ENCODE peak calls at places on chromosomes 3 and 15, in six cellular contexts. One of them, this sample, is unnamed.

GRCh38 chr15:83205725-83206324 is 1.8 kb downstream of the HDGFL3 start:
- DNase-seq in neural progenitor cell: no peak
- DNase-seq in aorta: no peak
- DNase-seq in adipocyte: peak; percentile 75
- DNase-seq in SK-N-SH: peak; percentile 26
- DNase-seq in brain microvascular endothelial cell: peak; percentile 93
- DNase-seq in this sample: no peak

GRCh38 chr3:137263982-137264777 is 306.4 kb downstream of the IL20RB start:
- DNase-seq in aorta: no peak
- DNase-seq in neural progenitor cell: peak; percentile 35
- DNase-seq in SK-N-SH: peak; percentile 59
- DNase-seq in brain microvascular endothelial cell: no peak
- DNase-seq in adipocyte: no peak
- DNase-seq in this sample: no peak

GRCh38 chr3:127672429-127673190 is at the start of gene ABTB1:
- DNase-seq in aorta: peak; percentile 95
- DNase-seq in SK-N-SH: peak; percentile 98
- DNase-seq in neural progenitor cell: peak; percentile 93
- DNase-seq in brain microvascular endothelial cell: peak; percentile 65
- DNase-seq in adipocyte: peak; percentile 94
- DNase-seq in this sample: peak; percentile 99

GRCh38 chr3:197327701-197328100 is 29.3 kb upstream of the DLG1 start:
- DNase-seq in adipocyte: no peak
- DNase-seq in neural progenitor cell: no peak
- DNase-seq in brain microvascular endothelial cell: peak; percentile 29
- DNase-seq in SK-N-SH: no peak
- DNase-seq in aorta: no peak
- DNase-seq in this sample: no peak

GRCh38 chr3:132445812-132446211 is 28.5 kb downstream of the DNAJC13 start:
- DNase-seq in SK-N-SH: no peak
- DNase-seq in aorta: no peak
- DNase-seq in adipocyte: peak; percentile 94
- DNase-seq in brain microvascular endothelial cell: no peak
- DNase-seq in neural progenitor cell: no peak
- DNase-seq in this sample: no peak

GRCh38 chr3:111737712-111738097 is 121.4 kb upstream of the PHLDB2 start:
- DNase-seq in neural progenitor cell: no peak
- DNase-seq in adipocyte: peak; percentile 93
- DNase-seq in SK-N-SH: no peak
- DNase-seq in aorta: no peak
- DNase-seq in brain microvascular endothelial cell: peak; percentile 98
- DNase-seq in this sample: no peak

GRCh38 chr3:181974198-181974597 is 262.5 kb downstream of the SOX2 start:
- DNase-seq in neural progenitor cell: no peak
- DNase-seq in SK-N-SH: no peak
- DNase-seq in aorta: no peak
- DNase-seq in brain microvascular endothelial cell: no peak
- DNase-seq in adipocyte: no peak
- DNase-seq in this sample: no peak

GRCh38 chr3:112803472-112803871 is 43.2 kb downstream of the CD200R1L start:
- DNase-seq in adipocyte: peak; percentile 37
- DNase-seq in aorta: no peak
- DNase-seq in brain microvascular endothelial cell: no peak
- DNase-seq in SK-N-SH: no peak
- DNase-seq in neural progenitor cell: no peak
- DNase-seq in this sample: no peak

GRCh38 chr3:10950476-10951294 is 41.9 kb upstream of the SLC6A1 start:
- DNase-seq in neural progenitor cell: peak; percentile 54
- DNase-seq in brain microvascular endothelial cell: peak; percentile 61
- DNase-seq in aorta: no peak
- DNase-seq in adipocyte: peak; percentile 55
- DNase-seq in SK-N-SH: peak; percentile 65
- DNase-seq in this sample: peak; percentile 83

GRCh38 chr3:127209840-127210653 is 17.1 kb downstream of the PRR23E start:
- DNase-seq in adipocyte: no peak
- DNase-seq in SK-N-SH: peak; percentile 73
- DNase-seq in neural progenitor cell: peak; percentile 24
- DNase-seq in aorta: no peak
- DNase-seq in brain microvascular endothelial cell: no peak
- DNase-seq in this sample: peak; percentile 56

GRCh38 chr3:10531031-10531430 is 25.6 kb upstream of the ATP2B2 start:
- DNase-seq in aorta: peak; percentile 32
- DNase-seq in neural progenitor cell: no peak
- DNase-seq in brain microvascular endothelial cell: no peak
- DNase-seq in SK-N-SH: no peak
- DNase-seq in adipocyte: no peak
- DNase-seq in this sample: no peak

GRCh38 chr15:77144492-77145070 is 73.7 kb upstream of the TSPAN3 start:
- DNase-seq in SK-N-SH: no peak
- DNase-seq in brain microvascular endothelial cell: peak; percentile 89
- DNase-seq in aorta: no peak
- DNase-seq in adipocyte: peak; percentile 95
- DNase-seq in neural progenitor cell: no peak
- DNase-seq in this sample: no peak

GRCh38 chr3:150773616-150774192 is 10.7 kb upstream of the SIAH2 start:
- DNase-seq in neural progenitor cell: no peak
- DNase-seq in aorta: no peak
- DNase-seq in SK-N-SH: no peak
- DNase-seq in brain microvascular endothelial cell: no peak
- DNase-seq in adipocyte: no peak
- DNase-seq in this sample: no peak

GRCh38 chr15:59268199-59268979 is 61.7 kb downstream of the LDHAL6B start:
- DNase-seq in adipocyte: no peak
- DNase-seq in neural progenitor cell: no peak
- DNase-seq in aorta: no peak
- DNase-seq in SK-N-SH: no peak
- DNase-seq in brain microvascular endothelial cell: no peak
- DNase-seq in this sample: no peak

GRCh38 chr15:42741710-42742109 is 4.8 kb upstream of the CDAN1 start:
- DNase-seq in neural progenitor cell: no peak
- DNase-seq in brain microvascular endothelial cell: no peak
- DNase-seq in SK-N-SH: peak; percentile 66
- DNase-seq in adipocyte: peak; percentile 69
- DNase-seq in aorta: no peak
- DNase-seq in this sample: no peak

GRCh38 chr3:136699271-136699828 is 52.8 kb downstream of the STAG1 start:
- DNase-seq in SK-N-SH: no peak
- DNase-seq in brain microvascular endothelial cell: peak; percentile 6
- DNase-seq in aorta: no peak
- DNase-seq in neural progenitor cell: peak; percentile 7
- DNase-seq in adipocyte: no peak
- DNase-seq in this sample: no peak

GRCh38 chr3:44065311-44065710 is 176.4 kb upstream of the TOPAZ1 start:
- DNase-seq in brain microvascular endothelial cell: no peak
- DNase-seq in aorta: no peak
- DNase-seq in neural progenitor cell: no peak
- DNase-seq in adipocyte: peak; percentile 35
- DNase-seq in SK-N-SH: peak; percentile 64
- DNase-seq in this sample: no peak

GRCh38 chr3:47440131-47440530 is 35.6 kb downstream of the SCAP start:
- DNase-seq in neural progenitor cell: peak; percentile 25
- DNase-seq in adipocyte: peak; percentile 15
- DNase-seq in aorta: no peak
- DNase-seq in brain microvascular endothelial cell: no peak
- DNase-seq in SK-N-SH: no peak
- DNase-seq in this sample: peak; percentile 52

GRCh38 chr15:86076468-86076867 is 3.2 kb upstream of the AGBL1 start:
- DNase-seq in aorta: no peak
- DNase-seq in brain microvascular endothelial cell: no peak
- DNase-seq in SK-N-SH: no peak
- DNase-seq in neural progenitor cell: peak; percentile 78
- DNase-seq in adipocyte: no peak
- DNase-seq in this sample: no peak

GRCh38 chr15:86077070-86077469 is 2.6 kb upstream of the AGBL1 start:
- DNase-seq in brain microvascular endothelial cell: no peak
- DNase-seq in adipocyte: no peak
- DNase-seq in neural progenitor cell: no peak
- DNase-seq in SK-N-SH: no peak
- DNase-seq in aorta: no peak
- DNase-seq in this sample: peak; percentile 26

GRCh38 chr15:86073281-86073680 is 6.4 kb upstream of the AGBL1 start:
- DNase-seq in neural progenitor cell: no peak
- DNase-seq in SK-N-SH: no peak
- DNase-seq in brain microvascular endothelial cell: no peak
- DNase-seq in aorta: no peak
- DNase-seq in adipocyte: no peak
- DNase-seq in this sample: no peak
- H3K27me3 ChIP-seq in neural progenitor cell: no peaks in the 10 kb centered on the region
- H3K27me3 ChIP-seq in SK-N-SH: no peaks in the 10 kb centered on the region
- H3K27me3 ChIP-seq in brain microvascular endothelial cell: no peaks in the 10 kb centered on the region
- H3K27me3 ChIP-seq in aorta: no peaks in the 10 kb centered on the region
- H3K27me3 ChIP-seq in adipocyte: peaks cover 11% of the 10 kb centered on the region
- H3K27me3 ChIP-seq in this sample: no peaks in the 10 kb centered on the region

DNA sequence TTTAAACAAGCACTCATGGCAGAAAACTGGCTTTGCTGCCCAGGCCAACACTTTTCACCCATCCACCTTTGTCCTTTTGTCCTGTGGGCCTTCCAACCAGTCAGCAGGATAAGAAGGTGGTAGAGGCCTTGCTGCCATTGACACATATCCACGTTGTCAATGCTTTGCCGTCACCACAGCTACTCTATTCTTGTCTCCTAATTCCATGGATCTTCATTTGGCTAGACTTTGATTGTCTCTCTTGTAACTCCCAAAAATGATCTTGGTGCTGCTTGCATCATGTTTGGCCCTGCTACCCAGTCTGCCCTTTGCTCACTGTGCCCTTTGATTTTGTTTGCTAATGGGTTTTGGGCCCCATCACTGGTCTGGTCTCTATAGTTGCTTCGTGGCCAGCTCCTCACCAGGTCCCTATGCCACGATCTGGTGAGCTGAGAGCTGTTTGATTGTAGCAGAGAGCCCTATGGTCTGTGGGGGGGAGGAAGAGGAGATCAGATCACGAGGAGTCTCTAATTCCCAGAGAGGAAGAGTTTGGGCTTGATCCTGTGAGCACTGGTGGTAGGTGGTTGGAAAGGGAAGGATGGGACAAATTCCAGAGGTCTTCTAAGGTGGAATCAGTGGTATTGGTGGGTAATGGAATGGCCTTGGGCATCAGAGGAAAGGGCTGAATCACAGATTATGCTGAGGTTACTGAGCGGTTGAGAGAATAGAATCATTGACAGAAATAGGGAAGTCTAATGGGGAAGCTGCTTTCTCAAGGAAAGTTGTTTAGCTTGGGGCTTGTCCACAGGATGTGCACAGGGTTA is 40.3 kb downstream of the ABHD2 start:
- DNase-seq in brain microvascular endothelial cell: no peak
- DNase-seq in adipocyte: no peak
- DNase-seq in neural progenitor cell: no peak
- DNase-seq in SK-N-SH: no peak
- DNase-seq in aorta: no peak
- DNase-seq in this sample: no peak
- H3K4me3 ChIP-seq in brain microvascular endothelial cell: no peak overlapping the region
- H3K4me3 ChIP-seq in adipocyte: no peak overlapping the region
- H3K4me3 ChIP-seq in neural progenitor cell: no peak overlapping the region
- H3K4me3 ChIP-seq in SK-N-SH: no peak overlapping the region
- H3K4me3 ChIP-seq in aorta: no peak overlapping the region
- H3K4me3 ChIP-seq in this sample: no peak overlapping the region

GRCh38 chr3:24340161-24340560 is 154.5 kb downstream of the THRB start:
- DNase-seq in neural progenitor cell: no peak
- DNase-seq in SK-N-SH: no peak
- DNase-seq in adipocyte: no peak
- DNase-seq in aorta: no peak
- DNase-seq in brain microvascular endothelial cell: no peak
- DNase-seq in this sample: no peak

GRCh38 chr3:24340966-24341365 is 153.7 kb downstream of the THRB start:
- DNase-seq in neural progenitor cell: no peak
- DNase-seq in SK-N-SH: no peak
- DNase-seq in aorta: no peak
- DNase-seq in adipocyte: no peak
- DNase-seq in brain microvascular endothelial cell: no peak
- DNase-seq in this sample: no peak

GRCh38 chr3:24338409-24338808 is 156.2 kb downstream of the THRB start:
- DNase-seq in brain microvascular endothelial cell: no peak
- DNase-seq in SK-N-SH: no peak
- DNase-seq in aorta: no peak
- DNase-seq in neural progenitor cell: no peak
- DNase-seq in adipocyte: no peak
- DNase-seq in this sample: no peak

GRCh38 chr3:24341668-24342067 is 153.0 kb downstream of the THRB start:
- DNase-seq in neural progenitor cell: no peak
- DNase-seq in SK-N-SH: no peak
- DNase-seq in brain microvascular endothelial cell: peak; percentile 17
- DNase-seq in aorta: no peak
- DNase-seq in adipocyte: no peak
- DNase-seq in this sample: no peak

GRCh38 chr3:24339266-24339825 is 155.3 kb downstream of the THRB start:
- DNase-seq in SK-N-SH: no peak
- DNase-seq in neural progenitor cell: no peak
- DNase-seq in brain microvascular endothelial cell: no peak
- DNase-seq in adipocyte: no peak
- DNase-seq in aorta: no peak
- DNase-seq in this sample: no peak
- H3K27me3 ChIP-seq in SK-N-SH: no peaks in the 10 kb centered on the region
- H3K27me3 ChIP-seq in neural progenitor cell: no peaks in the 10 kb centered on the region
- H3K27me3 ChIP-seq in brain microvascular endothelial cell: no peaks in the 10 kb centered on the region
- H3K27me3 ChIP-seq in adipocyte: no peaks in the 10 kb centered on the region
- H3K27me3 ChIP-seq in aorta: no peaks in the 10 kb centered on the region
- H3K27me3 ChIP-seq in this sample: no peaks in the 10 kb centered on the region

GRCh38 chr3:152392474-152392873 is 123.7 kb downstream of the MBNL1 start:
- DNase-seq in adipocyte: no peak
- DNase-seq in aorta: no peak
- DNase-seq in neural progenitor cell: no peak
- DNase-seq in brain microvascular endothelial cell: no peak
- DNase-seq in SK-N-SH: no peak
- DNase-seq in this sample: no peak

GRCh38 chr3:152391671-152392070 is 122.9 kb downstream of the MBNL1 start:
- DNase-seq in adipocyte: no peak
- DNase-seq in SK-N-SH: no peak
- DNase-seq in neural progenitor cell: no peak
- DNase-seq in brain microvascular endothelial cell: no peak
- DNase-seq in aorta: no peak
- DNase-seq in this sample: no peak

GRCh38 chr3:152388631-152389030 is 119.9 kb downstream of the MBNL1 start:
- DNase-seq in SK-N-SH: no peak
- DNase-seq in aorta: no peak
- DNase-seq in neural progenitor cell: no peak
- DNase-seq in adipocyte: no peak
- DNase-seq in brain microvascular endothelial cell: no peak
- DNase-seq in this sample: no peak

GRCh38 chr3:152390647-152391046 is 121.9 kb downstream of the MBNL1 start:
- DNase-seq in neural progenitor cell: peak; percentile 42
- DNase-seq in adipocyte: no peak
- DNase-seq in SK-N-SH: no peak
- DNase-seq in aorta: no peak
- DNase-seq in brain microvascular endothelial cell: no peak
- DNase-seq in this sample: no peak

DNA sequence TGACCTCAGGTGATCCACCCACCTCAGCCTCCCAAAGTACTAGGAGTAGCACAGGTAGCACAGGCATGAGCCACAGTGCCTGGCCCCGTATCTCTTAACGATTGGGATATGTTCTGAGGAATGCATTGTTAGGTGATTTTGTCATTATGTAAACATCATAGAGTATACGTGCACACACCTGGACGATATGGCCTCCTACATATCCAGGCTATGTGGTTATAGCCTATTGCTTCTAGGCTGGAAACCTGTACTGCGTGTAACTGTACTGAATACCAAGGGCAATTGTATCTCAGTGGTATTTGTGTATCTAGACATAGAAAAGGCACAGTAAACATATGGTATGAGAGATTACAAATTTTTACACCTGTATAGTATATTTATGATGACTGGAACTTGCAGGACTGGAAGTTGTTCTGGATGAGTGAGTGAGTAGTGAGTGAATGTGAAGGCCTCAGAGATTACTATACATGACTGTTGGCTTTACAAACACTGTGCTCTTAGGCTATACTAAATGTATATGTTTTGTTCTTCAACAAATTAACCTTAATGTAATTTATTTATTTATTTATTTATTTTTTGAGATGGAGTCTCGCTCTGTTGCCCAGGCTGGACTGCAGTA is 120.7 kb downstream of the MBNL1 start:
- DNase-seq in neural progenitor cell: no peak
- DNase-seq in SK-N-SH: no peak
- DNase-seq in aorta: no peak
- DNase-seq in brain microvascular endothelial cell: no peak
- DNase-seq in adipocyte: no peak
- DNase-seq in this sample: no peak
- H3K4me3 ChIP-seq in neural progenitor cell: no peak overlapping the region
- H3K4me3 ChIP-seq in SK-N-SH: no peak overlapping the region
- H3K4me3 ChIP-seq in aorta: no peak overlapping the region
- H3K4me3 ChIP-seq in brain microvascular endothelial cell: no peak overlapping the region
- H3K4me3 ChIP-seq in adipocyte: no peak overlapping the region
- H3K4me3 ChIP-seq in this sample: no peak overlapping the region

This sample was measured in H7.